ENCODE peak calls at places on chromosome 5, in seven cellular contexts. S is glomerular endothelial cell, A is NCI-H1417, F is neuronal stem cell, X is iPS-NIHi11, C is brain microvascular endothelial cell, E is AG09309. V is an unnamed sample.

GRCh38 chr5:34690301-34690700 is 34.2 kb downstream of the RAI14 start:
- DNase-seq in C (no peak), E (no peak), A (no peak), F (no peak), X (no peak), S (no peak), V (no peak)

GRCh38 chr5:169933127-169933526 is 47.2 kb downstream of the INSYN2B start:
- DNase-seq in S (no peak), A (no peak), X (no peak), C (no peak), F (no peak), E (no peak), V (no peak)

GRCh38 chr5:107129051-107129450 is 541.7 kb downstream of the EFNA5 start:
- DNase-seq in C (peak; percentile 39), F (no peak), S (no peak), X (no peak), A (no peak), E (no peak), V (no peak)

GRCh38 chr5:147306351-147306750 is 71.5 kb downstream of the STK32A start:
- DNase-seq in E (no peak), X (no peak), F (no peak), S (no peak), A (no peak), C (no peak), V (no peak)

GRCh38 chr5:71693828-71694427 is 25.1 kb upstream of the CARTPT start:
- DNase-seq in S (no peak), A (no peak), F (no peak), X (peak; percentile 32), E (no peak), C (peak; percentile 17), V (peak; percentile 52)

GRCh38 chr5:92320446-92320845 is 937.3 kb upstream of the ARRDC3 start:
- DNase-seq in E (no peak), S (no peak), X (no peak), F (no peak), C (no peak), A (no peak), V (no peak)

GRCh38 chr5:118777468-118777746 is 210.9 kb downstream of the DTWD2 start:
- DNase-seq in E (no peak), A (no peak), X (no peak), S (no peak), C (no peak), F (no peak), V (no peak)

GRCh38 chr5:84605246-84605645 is 220.6 kb upstream of the EDIL3 start:
- DNase-seq in C (no peak), E (no peak), X (no peak), A (no peak), S (no peak), F (no peak), V (no peak)

GRCh38 chr5:123485275-123485674 is 26.7 kb upstream of the CSNK1G3 start:
- DNase-seq in C (no peak), A (no peak), E (no peak), S (no peak), X (no peak), F (no peak), V (no peak)

GRCh38 chr5:34656001-34656699 is at the start of gene RAI14:
- DNase-seq in A (peak; percentile 86), F (peak; percentile 80), S (no peak), E (no peak), X (peak; percentile 91), C (peak; percentile 75), V (peak; percentile 92)

GRCh38 chr5:60161340-60161934 is 267.9 kb upstream of the PDE4D start:
- DNase-seq in C (peak; percentile 28), X (peak; percentile 37), E (no peak), S (no peak), F (no peak), A (no peak), V (peak; percentile 35)

GRCh38 chr5:87741891-87742290 is 329.2 kb upstream of the CCNH start:
- DNase-seq in E (no peak), A (no peak), F (no peak), X (no peak), S (no peak), C (no peak), V (no peak)

GRCh38 chr5:41213340-41213739 is at the start of gene C6:
- DNase-seq in X (no peak), F (no peak), E (no peak), C (no peak), S (no peak), A (no peak), V (peak; percentile 37)

GRCh38 chr5:40599676-40600075 is 80.0 kb upstream of the PTGER4 start:
- DNase-seq in X (no peak), S (no peak), E (no peak), A (no peak), C (no peak), F (no peak), V (no peak)

GRCh38 chr5:124544366-124545055 is 201.9 kb downstream of the ZNF608 start:
- DNase-seq in A (no peak), E (no peak), S (no peak), C (peak; percentile 7), F (no peak), X (no peak), V (peak; percentile 37)

GRCh38 chr5:176714067-176714466 is 66.8 kb downstream of the TSPAN17 start:
- DNase-seq in C (no peak), X (no peak), F (no peak), S (no peak), A (no peak), E (no peak), V (no peak)

GRCh38 chr5:127367029-127367428 is 76.4 kb downstream of the MEGF10 start:
- DNase-seq in A (no peak), X (no peak), S (no peak), C (no peak), F (no peak), E (no peak), V (no peak)

GRCh38 chr5:170541146-170541769 is 37.4 kb downstream of the KCNIP1 start:
- DNase-seq in A (no peak), E (no peak), X (no peak), S (no peak), F (no peak), C (no peak), V (no peak)

GRCh38 chr5:73213566-73213998 is 40.6 kb downstream of the TMEM174 start:
- DNase-seq in F (no peak), E (peak; percentile 68), C (peak; percentile 70), X (no peak), S (no peak), A (peak; percentile 41), V (no peak)

GRCh38 chr5:147439253-147439652 is 70.6 kb downstream of the DPYSL3 start:
- DNase-seq in X (no peak), F (no peak), S (no peak), E (no peak), C (peak; percentile 20), A (no peak), V (no peak)

GRCh38 chr5:72464071-72464470 is 43.1 kb downstream of the ZNF366 start:
- DNase-seq in S (no peak), E (no peak), F (no peak), X (no peak), A (no peak), C (no peak), V (no peak)

GRCh38 chr5:151155777-151156731 is 1.5 kb downstream of the ANXA6 start:
- DNase-seq in X (peak; percentile 43), F (no peak), S (no peak), C (peak; percentile 44), A (no peak), E (no peak), V (peak; percentile 42)

GRCh38 chr5:169527863-169528262 is 55.7 kb upstream of the SPDL1 start:
- DNase-seq in S (no peak), X (no peak), F (no peak), C (no peak), A (no peak), E (peak; percentile 21), V (no peak)

GRCh38 chr5:140292212-140293040 is 10.5 kb downstream of the PFDN1 start:
- DNase-seq in A (no peak), S (no peak), X (no peak), E (no peak), F (no peak), C (no peak), V (no peak)

GRCh38 chr5:136404616-136405015 is 39.3 kb upstream of the TRPC7 start:
- DNase-seq in A (no peak), E (no peak), X (no peak), S (no peak), F (no peak), C (no peak), V (no peak)

GRCh38 chr5:89012361-89012760 is 129.4 kb upstream of the MEF2C start:
- DNase-seq in C (no peak), S (no peak), X (no peak), F (no peak), A (no peak), E (no peak), V (no peak)

GRCh38 chr5:14374100-14374499 is 207.5 kb upstream of the OTULINL start:
- DNase-seq in E (no peak), X (peak; percentile 70), A (no peak), F (no peak), C (no peak), S (no peak), V (no peak)

GRCh38 chr5:135075621-135076585 is 41.9 kb upstream of the PITX1 start:
- DNase-seq in X (no peak), S (no peak), F (no peak), C (peak; percentile 4), A (peak; percentile 7), E (no peak), V (no peak)